ENCODE peak calls at places on chromosomes 1 and 21, in nine cellular contexts. M is body of pancreas; B is GM12864; Z is NCI-H1436; Y is head of caudate nucleus; W is NB4; O is mesendoderm; A is skeletal muscle cell; U is stimulated activated CD8-positive, alpha-beta memory T cell treated with anti-CD3 and anti-CD28 coated beads, Interleukin-7, amount 100 ng/mL, for 1 hour. K is an unnamed sample.

GRCh38 chr1:77983997-77984355 is 5.1 kb upstream of the FUBP1 start:
- DNase-seq in Z (no peak), U (no peak), O (no peak), M (no peak), A (no peak), B (no peak), Y (no peak), W (no peak), K (no peak)

GRCh38 chr1:240314845-240315746 is 223.4 kb downstream of the FMN2 start:
- DNase-seq in M (no peak), O (no peak), W (no peak), Y (no peak), B (no peak), Z (no peak), U (no peak), A (peak; percentile 52), K (no peak)

GRCh38 chr1:221699582-221700519 is 42.0 kb downstream of the DUSP10 start:
- DNase-seq in U (no peak), Y (no peak), O (no peak), Z (no peak), W (no peak), A (no peak), B (no peak), M (no peak), K (no peak)

GRCh38 chr21:45538381-45539045 is 3.7 kb downstream of the SLC19A1 start:
- DNase-seq in W (no peak), U (no peak), O (no peak), B (no peak), Z (no peak), Y (no peak), M (peak; percentile 8), A (no peak), K (no peak)

GRCh38 chr1:180261524-180262160 is 31.6 kb downstream of the LHX4 start:
- DNase-seq in O (no peak), M (no peak), Y (no peak), Z (no peak), W (no peak), A (no peak), B (no peak), U (no peak), K (no peak)

GRCh38 chr1:43835141-43836021 is 98.2 kb upstream of the ARTN start:
- DNase-seq in Z (no peak), W (peak; percentile 98), O (no peak), U (no peak), B (no peak), M (no peak), A (peak; percentile 74), Y (no peak), K (peak; percentile 83)

GRCh38 chr1:111251570-111251969 is 24.1 kb downstream of the CHI3L2 start:
- DNase-seq in W (no peak), O (no peak), U (no peak), Y (no peak), A (no peak), Z (no peak), B (no peak), M (no peak), K (no peak)

GRCh38 chr21:40732998-40733397 is 114.0 kb downstream of the DSCAM start:
- DNase-seq in Y (no peak), M (no peak), A (no peak), W (no peak), B (no peak), U (no peak), Z (peak; percentile 40), O (no peak), K (no peak)

GRCh38 chr21:38858429-38859205 is 52.9 kb downstream of the ETS2 start:
- DNase-seq in B (no peak), O (no peak), A (no peak), Z (no peak), M (no peak), W (no peak), Y (no peak), U (no peak), K (no peak)

GRCh38 chr1:111989531-111990025 is at the start of gene KCND3:
- DNase-seq in A (no peak), Z (no peak), Y (peak; percentile 48), O (peak; percentile 13), W (no peak), M (peak; percentile 47), B (no peak), U (no peak), K (no peak)

GRCh38 chr21:34796518-34797201 is 127.9 kb downstream of the CLIC6 start:
- DNase-seq in B (no peak), U (no peak), A (no peak), M (no peak), O (peak; percentile 65), W (no peak), Y (no peak), Z (no peak), K (no peak)

GRCh38 chr1:11655263-11656079 is 794 bp downstream of the FBXO44 start:
- DNase-seq in O (no peak), Z (no peak), U (no peak), Y (no peak), W (no peak), B (no peak), A (no peak), M (no peak), K (no peak)

GRCh38 chr1:237864338-237865244 is 26.1 kb downstream of the ZP4 start:
- DNase-seq in B (no peak), O (peak; percentile 70), Y (peak; percentile 68), A (no peak), W (peak; percentile 48), Z (peak; percentile 49), U (no peak), M (peak; percentile 84), K (no peak)

GRCh38 chr1:63624911-63625310 is 31.7 kb downstream of the PGM1 start:
- DNase-seq in W (no peak), Y (no peak), U (no peak), M (no peak), Z (no peak), B (no peak), A (no peak), O (no peak), K (no peak)

GRCh38 chr1:173963477-173963876 is 46.4 kb upstream of the SERPINC1 start:
- DNase-seq in W (no peak), U (no peak), O (no peak), B (no peak), Y (no peak), Z (no peak), A (no peak), M (no peak), K (no peak)

GRCh38 chr1:205961405-205961804 is 18.1 kb upstream of the SLC26A9 start:
- DNase-seq in U (no peak), B (no peak), Y (peak; percentile 31), A (no peak), O (no peak), M (no peak), W (no peak), Z (no peak), K (no peak)

GRCh38 chr1:147071142-147071541 is 101.1 kb downstream of the PRKAB2 start:
- DNase-seq in W (no peak), M (no peak), Z (no peak), Y (no peak), O (no peak), B (no peak), U (no peak), A (no peak), K (no peak)

GRCh38 chr1:115324649-115325420 is 13.2 kb downstream of the NGF start:
- DNase-seq in M (no peak), U (no peak), B (no peak), O (no peak), Z (no peak), A (no peak), W (no peak), Y (no peak), K (no peak)

GRCh38 chr1:36805979-36806640 is 228.2 kb downstream of the GRIK3 start:
- DNase-seq in U (no peak), A (no peak), B (no peak), O (no peak), W (no peak), Z (no peak), Y (no peak), M (no peak), K (no peak)

GRCh38 chr21:36450511-36450910 is 29.4 kb downstream of the CLDN14 start:
- DNase-seq in Z (no peak), W (no peak), U (no peak), Y (no peak), O (no peak), A (no peak), M (no peak), B (no peak), K (no peak)

GRCh38 chr1:114088392-114089299 is 65.0 kb downstream of the SYT6 start:
- DNase-seq in U (no peak), W (peak; percentile 96), O (peak; percentile 46), M (no peak), A (no peak), Y (no peak), Z (no peak), B (no peak), K (peak; percentile 95)

GRCh38 chr1:118143828-118144227 is 41.2 kb downstream of the SPAG17 start:
- DNase-seq in Z (no peak), U (no peak), O (no peak), B (no peak), Y (no peak), A (no peak), W (no peak), M (peak; percentile 46), K (no peak)

GRCh38 chr21:41598561-41599511 is 90.9 kb upstream of the TMPRSS2 start:
- DNase-seq in Z (no peak), U (no peak), A (no peak), W (peak; percentile 72), Y (no peak), B (no peak), M (peak; percentile 57), O (no peak), K (no peak)

GRCh38 chr1:47713960-47714359 is 276.1 kb downstream of the FOXD2 start:
- DNase-seq in M (no peak), A (no peak), Y (no peak), O (no peak), Z (no peak), B (no peak), U (no peak), W (no peak), K (no peak)

GRCh38 chr1:172906778-172907592 is 143.8 kb downstream of the TNFSF18 start:
- DNase-seq in B (no peak), Y (no peak), W (peak; percentile 41), Z (no peak), M (no peak), A (no peak), O (peak; percentile 68), U (no peak), K (no peak)

GRCh38 chr1:162070094-162070748 is 730 bp downstream of the NOS1AP start:
- DNase-seq in U (no peak), Z (no peak), B (no peak), O (peak; percentile 83), M (peak; percentile 38), A (no peak), Y (peak; percentile 13), W (peak; percentile 7), K (no peak)

GRCh38 chr21:41768371-41769042 is 1.7 kb upstream of the RIPK4 start:
- DNase-seq in A (peak; percentile 43), U (no peak), Z (peak; percentile 18), Y (no peak), O (peak; percentile 92), M (peak; percentile 88), W (peak; percentile 24), B (no peak), K (no peak)

GRCh38 chr1:45005761-45006160 is 5.4 kb downstream of the HECTD3 start:
- DNase-seq in O (no peak), B (no peak), W (no peak), M (no peak), A (no peak), Y (no peak), U (no peak), Z (no peak), K (no peak)

GRCh38 chr1:61741682-61742619 is at the start of gene PATJ:
- DNase-seq in U (peak; percentile 36), M (peak; percentile 86), W (no peak), Z (peak; percentile 77), Y (peak; percentile 46), B (no peak), A (no peak), O (peak; percentile 82), K (no peak)

GRCh38 chr21:31128234-31128633 is 90.0 kb upstream of the KRTAP19-8 start:
- DNase-seq in B (no peak), M (no peak), Z (no peak), W (no peak), Y (no peak), A (no peak), O (no peak), U (no peak), K (no peak)

GRCh38 chr1:41806472-41807155 is 112.1 kb downstream of the HIVEP3 start:
- DNase-seq in O (no peak), A (no peak), U (no peak), M (no peak), Y (no peak), W (peak; percentile 54), B (peak; percentile 44), Z (no peak), K (no peak)

K was measured in AML-193.